ENCODE peak calls at places on chromosomes 16 and 17, in seven cellular contexts. C is cardiac fibroblast; I is iPS-NIHi11; L is activated gamma-delta T cell treated with anti-CD3 and anti-CD28 coated beads, Interleukin-2, amount 50 U/mL, for 16 hours; X is cardiac muscle cell; H is stimulated activated CD8-positive, alpha-beta memory T cell treated with anti-CD3 and anti-CD28 coated beads, Interleukin-12 subunit alpha, Interleukin-12 subunit beta, amount 100 ng/mL, for 4 hours; A is left cardiac atrium. Q is an unnamed sample.

GRCh38 chr16:67939507-67940435 is 3.1 kb upstream of the PSMB10 start:
- DNase-seq in I (no peak), H (no peak), L (no peak), A (no peak), X (no peak), C (no peak), Q (no peak)

GRCh38 chr16:1532081-1532760 is 1.2 kb upstream of the TMEM204 start:
- DNase-seq in C (peak; percentile 24), L (no peak), X (no peak), A (peak; percentile 88), H (no peak), I (no peak), Q (no peak)

GRCh38 chr17:40071720-40072480 is 9.1 kb downstream of the THRA start:
- DNase-seq in X (peak; percentile 29), I (no peak), C (peak; percentile 69), A (peak; percentile 77), H (no peak), L (no peak), Q (peak; percentile 54)

GRCh38 chr16:13923703-13924298 is 3.8 kb downstream of the ERCC4 start:
- DNase-seq in X (peak; percentile 55), A (no peak), C (peak; percentile 80), L (no peak), I (peak; percentile 41), H (no peak), Q (peak; percentile 18)

GRCh38 chr17:29568331-29569244 is at the start of gene TP53I13:
- DNase-seq in X (peak; percentile 95), H (peak; percentile 84), C (peak; percentile 86), L (peak; percentile 75), I (peak; percentile 92), A (peak; percentile 91), Q (peak; percentile 91)

GRCh38 chr17:38579934-38580333 is 25.8 kb downstream of the SRCIN1 start:
- DNase-seq in I (peak; percentile 76), X (peak; percentile 87), H (no peak), A (peak; percentile 52), L (no peak), C (peak; percentile 53), Q (peak; percentile 79)

GRCh38 chr17:14303343-14304221 is 2.7 kb downstream of the HS3ST3B1 start:
- DNase-seq in C (no peak), I (no peak), H (no peak), X (peak; percentile 54), L (peak; percentile 19), A (no peak), Q (no peak)

GRCh38 chr17:81579821-81580321 is 27.7 kb upstream of the FAAP100 start:
- DNase-seq in X (no peak), I (no peak), L (no peak), C (peak; percentile 72), H (no peak), A (no peak), Q (peak; percentile 80)

GRCh38 chr16:1048442-1049112 is 24.0 kb upstream of the SSTR5 start:
- DNase-seq in I (peak; percentile 93), L (no peak), X (peak; percentile 83), H (no peak), C (peak; percentile 71), A (peak; percentile 75), Q (peak; percentile 67)

GRCh38 chr17:43418441-43419374 is 19.9 kb downstream of the ARL4D start:
- DNase-seq in A (peak; percentile 69), H (no peak), C (peak; percentile 78), X (peak; percentile 35), I (no peak), L (no peak), Q (peak; percentile 91)

GRCh38 chr16:29982560-29983419 is 9.1 kb downstream of the TAOK2 start:
- DNase-seq in C (no peak), L (no peak), I (no peak), A (no peak), H (no peak), X (no peak), Q (no peak)

GRCh38 chr17:72730091-72730490 is 362.4 kb downstream of the SLC39A11 start:
- DNase-seq in H (no peak), L (no peak), I (no peak), C (peak; percentile 56), X (no peak), A (no peak), Q (no peak)

GRCh38 chr16:27690604-27691003 is 140.7 kb downstream of the KATNIP start:
- DNase-seq in L (no peak), C (peak; percentile 46), H (no peak), I (peak; percentile 64), A (no peak), X (no peak), Q (peak; percentile 50)

GRCh38 chr16:55703003-55704001 is 47.5 kb downstream of the SLC6A2 start:
- DNase-seq in H (no peak), C (peak; percentile 83), I (peak; percentile 69), X (peak; percentile 70), L (no peak), A (no peak), Q (peak; percentile 38)

GRCh38 chr17:58402679-58403078 is 14.7 kb downstream of the RNF43 start:
- DNase-seq in H (no peak), C (peak; percentile 62), I (peak; percentile 60), L (no peak), A (no peak), X (no peak), Q (peak; percentile 77)

GRCh38 chr17:58327363-58328194 is 1.0 kb downstream of the TSPOAP1 start:
- DNase-seq in X (no peak), I (peak; percentile 2), A (peak; percentile 16), C (no peak), L (no peak), H (peak; percentile 45), Q (no peak)